ENCODE peak calls at places on chromosomes 6 and 20, in eight cellular contexts. Y is stimulated activated CD8-positive, alpha-beta memory T cell treated with anti-CD3 and anti-CD28 coated beads, Interleukin-4, amount 100 ng/mL, for 48 hours; O is central memory CD4-positive, alpha-beta T cell; E is GM04504; C is glutamatergic neuron; B is mucosa of descending colon; D is colonic mucosa; K is T-helper 1 cell. T is an unnamed sample.

GRCh38 chr20:44208770-44209169 is 1.8 kb downstream of the OSER1 start:
- DNase-seq in Y (no peak), O (no peak), E (no peak), C (no peak), B (no peak), D (no peak), K (no peak), T (no peak)

GRCh38 chr6:106223300-106223930 is 102.1 kb downstream of the ATG5 start:
- DNase-seq in Y (peak), O (peak), E (peak), C (peak), B (no peak), D (peak), K (peak), T (peak)

GRCh38 chr20:2114106-2114505 is 12.5 kb downstream of the STK35 start:
- DNase-seq in Y (no peak), O (no peak), E (no peak), C (no peak), B (no peak), D (no peak), K (no peak), T (no peak)

GRCh38 chr6:33248643-33248931 is 23.1 kb downstream of the VPS52 start:
- DNase-seq in Y (peak), O (no peak), E (no peak), C (no peak), B (no peak), D (no peak), K (no peak), T (peak)

GRCh38 chr6:35377002-35377401 is 34.6 kb downstream of the PPARD start:
- DNase-seq in Y (no peak), O (no peak), E (no peak), C (no peak), B (no peak), D (no peak), K (no peak), T (no peak)

GRCh38 chr6:36384095-36384494 is 3.4 kb downstream of the ETV7 start:
- DNase-seq in Y (no peak), O (no peak), E (no peak), C (no peak), B (no peak), D (no peak), K (no peak), T (no peak)

GRCh38 chr6:97919046-97919445 is 636.0 kb upstream of the MMS22L start:
- DNase-seq in Y (no peak), O (no peak), E (no peak), C (no peak), B (no peak), D (no peak), K (no peak), T (no peak)

GRCh38 chr6:128630213-128630612 is 109.8 kb upstream of the PTPRK start:
- DNase-seq in Y (no peak), O (no peak), E (no peak), C (no peak), B (no peak), D (no peak), K (no peak), T (no peak)

GRCh38 chr20:47113362-47114118 is 218.9 kb downstream of the EYA2 start:
- DNase-seq in Y (no peak), O (no peak), E (no peak), C (no peak), B (no peak), D (no peak), K (no peak), T (no peak)

GRCh38 chr6:24126586-24127192 is 674 bp downstream of the NRSN1 start:
- DNase-seq in Y (peak), O (no peak), E (peak), C (no peak), B (no peak), D (peak), K (no peak), T (no peak)

GRCh38 chr6:56046576-56046975 is 171.2 kb upstream of the BMP5 start:
- DNase-seq in Y (no peak), O (no peak), E (peak), C (no peak), B (peak), D (no peak), K (no peak), T (no peak)

GRCh38 chr6:142863981-142864380 is 81.0 kb downstream of the HIVEP2 start:
- DNase-seq in Y (no peak), O (no peak), E (no peak), C (no peak), B (no peak), D (no peak), K (no peak), T (no peak)

GRCh38 chr6:156889469-156889868 is 112.3 kb downstream of the ARID1B start:
- DNase-seq in Y (no peak), O (no peak), E (no peak), C (no peak), B (no peak), D (no peak), K (no peak), T (no peak)

T was measured in NCI-H146.